ENCODE peak calls at places on chromosomes 2 and 18, in four cellular contexts. N, H, G and U are unnamed samples.

GRCh38 chr2:240586919-240587800 is 626 bp downstream of the CAPN10 start:
- DNase-seq in N (peak), H (no peak), G (peak), U (peak)

GRCh38 chr2:71064110-71064611 is 4.3 kb upstream of the NAGK start:
- DNase-seq in N (no peak), H (no peak), G (no peak), U (no peak)

GRCh38 chr2:173400760-173401159 is 46.1 kb downstream of the CDCA7 start:
- DNase-seq in N (peak), H (no peak), G (no peak), U (no peak)

GRCh38 chr2:191557841-191558240 is 120.1 kb upstream of the NABP1 start:
- DNase-seq in N (peak), H (no peak), G (no peak), U (no peak)

GRCh38 chr2:176088048-176088936 is 4.2 kb upstream of the HOXD13 start:
- DNase-seq in N (peak), H (peak), G (peak), U (peak)

GRCh38 chr2:43513216-43513615 is 82.6 kb downstream of the THADA start:
- DNase-seq in N (no peak), H (peak), G (no peak), U (no peak)

GRCh38 chr18:34352385-34353163 is 127.9 kb upstream of the NOL4 start:
- DNase-seq in N (no peak), H (no peak), G (no peak), U (no peak)

GRCh38 chr2:172507199-172507598 is 48.7 kb upstream of the PDK1 start:
- DNase-seq in N (no peak), H (no peak), G (no peak), U (no peak)

GRCh38 chr2:239177908-239178307 is 222.9 kb downstream of the HDAC4 start:
- DNase-seq in N (no peak), H (no peak), G (no peak), U (peak)

GRCh38 chr2:66301073-66301766 is 133.7 kb upstream of the MEIS1 start:
- DNase-seq in N (no peak), H (peak), G (no peak), U (no peak)

GRCh38 chr2:129797489-129798300 is 181.8 kb upstream of the RAB6C start:
- DNase-seq in N (no peak), H (no peak), G (peak), U (no peak)

GRCh38 chr2:133389569-133389968 is 178.7 kb downstream of the NCKAP5 start:
- DNase-seq in N (no peak), H (no peak), G (no peak), U (no peak)

GRCh38 chr2:171248205-171248662 is 87.5 kb upstream of the TLK1 start:
- DNase-seq in N (no peak), H (no peak), G (no peak), U (no peak)

GRCh38 chr2:237152361-237152760 is 66.7 kb downstream of the COPS8 start:
- DNase-seq in N (no peak), H (no peak), G (no peak), U (no peak)

GRCh38 chr2:218260742-218261423 is at the start of gene GPBAR1:
- DNase-seq in N (no peak), H (no peak), G (no peak), U (peak)

GRCh38 chr2:64837116-64837704 is 152.0 kb upstream of the SLC1A4 start:
- DNase-seq in N (no peak), H (peak), G (no peak), U (no peak)

GRCh38 chr2:43100883-43101662 is 125.3 kb downstream of the ZFP36L2 start:
- DNase-seq in N (no peak), H (peak), G (no peak), U (peak)

GRCh38 chr18:8705280-8705940 is at the start of gene MTCL1:
- DNase-seq in N (peak), H (no peak), G (no peak), U (peak)

GRCh38 chr2:6645672-6646071 is 220.0 kb downstream of the CMPK2 start:
- DNase-seq in N (no peak), H (no peak), G (no peak), U (no peak)

GRCh38 chr2:171963198-171963597 is 36.6 kb upstream of the METAP1D start:
- DNase-seq in N (no peak), H (no peak), G (no peak), U (no peak)

GRCh38 chr2:198127627-198128026 is 323.2 kb downstream of the PLCL1 start:
- DNase-seq in N (peak), H (peak), G (peak), U (no peak)

GRCh38 chr18:26941608-26942007 is 76.1 kb upstream of the AQP4 start:
- DNase-seq in N (no peak), H (no peak), G (no peak), U (peak)

GRCh38 chr2:112607680-112608438 is 23.4 kb downstream of the CHCHD5 start:
- DNase-seq in N (no peak), H (no peak), G (no peak), U (no peak)

GRCh38 chr2:10541081-10541480 is 93.0 kb upstream of the ODC1 start:
- DNase-seq in N (no peak), H (no peak), G (no peak), U (no peak)

GRCh38 chr2:10535703-10536102 is 87.6 kb upstream of the ODC1 start:
- DNase-seq in N (no peak), H (no peak), G (no peak), U (peak)

GRCh38 chr2:10536569-10537133 is 88.5 kb upstream of the ODC1 start:
- DNase-seq in N (no peak), H (no peak), G (no peak), U (peak)

GRCh38 chr2:10537522-10538195 is 89.5 kb upstream of the ODC1 start:
- DNase-seq in N (no peak), H (no peak), G (no peak), U (peak)

DNA sequence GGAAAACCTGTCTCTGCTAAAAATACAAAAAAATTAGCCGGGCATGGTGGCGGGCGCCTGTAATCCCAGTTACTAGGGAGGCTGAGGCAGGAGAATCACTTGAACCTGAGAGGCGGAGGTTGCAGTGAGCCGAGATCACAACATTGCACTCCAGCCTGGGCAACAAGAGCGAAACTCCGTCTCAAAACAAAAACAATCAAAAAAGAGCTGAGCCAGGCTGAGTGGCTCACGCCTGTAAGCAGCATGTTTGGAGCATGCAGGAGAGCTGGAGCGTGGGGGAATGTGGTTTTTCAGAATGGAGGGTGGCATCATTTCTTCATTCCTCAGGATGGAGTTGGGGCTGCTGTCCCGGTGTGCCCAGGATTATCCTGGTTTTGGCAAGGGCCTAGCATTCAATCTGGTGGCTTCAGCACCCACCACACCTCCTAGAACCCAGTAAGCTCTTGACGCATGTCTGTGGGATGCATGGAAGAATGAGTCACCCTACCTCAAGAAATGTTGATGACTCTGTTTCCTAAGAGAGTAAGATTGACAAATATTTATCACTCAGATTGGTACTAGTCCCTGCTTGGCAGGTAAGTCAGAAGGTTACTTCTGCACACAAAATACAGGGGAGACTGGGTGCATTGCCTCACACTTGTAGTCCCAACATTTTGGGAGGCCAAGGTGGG is 90.2 kb upstream of the ODC1 start:
- DNase-seq in N (no peak), H (peak), G (no peak), U (peak)
- H3K9ac ChIP-seq in N (no peak), H (no peak), G (no peak), U (no peak)

GRCh38 chr2:3449106-3449505 is 69.6 kb downstream of the TRAPPC12 start:
- DNase-seq in N (no peak), H (no peak), G (no peak), U (no peak)

GRCh38 chr2:3451926-3452671 is 67.2 kb downstream of the ADI1 start:
- DNase-seq in N (no peak), H (no peak), G (no peak), U (no peak)

GRCh38 chr2:3447789-3448317 is 68.4 kb downstream of the TRAPPC12 start:
- DNase-seq in N (no peak), H (no peak), G (no peak), U (no peak)

GRCh38 chr2:3450385-3451031 is 68.8 kb downstream of the ADI1 start:
- DNase-seq in N (no peak), H (no peak), G (no peak), U (no peak)

DNA sequence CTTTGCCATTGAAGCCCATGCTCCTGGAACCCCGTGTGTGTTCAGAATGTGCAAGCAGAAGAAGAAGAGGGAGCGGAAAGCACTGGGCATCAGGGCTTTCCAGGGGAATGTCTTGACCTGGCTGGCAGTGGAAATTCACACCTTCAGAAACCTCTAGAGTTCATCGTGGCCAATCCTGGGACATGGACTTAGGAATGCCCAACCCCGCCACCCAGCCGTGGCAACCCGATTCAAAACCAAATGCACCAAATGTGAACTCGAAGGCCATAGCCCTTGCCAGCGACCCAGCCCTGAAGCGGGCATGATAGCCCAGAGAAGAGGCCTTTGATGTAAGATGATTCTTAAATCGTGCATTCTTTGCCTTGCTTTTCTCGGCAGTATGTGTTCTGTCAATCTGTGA is 69.4 kb downstream of the ADI1 start:
- DNase-seq in N (no peak), H (no peak), G (no peak), U (no peak)
- H3K27ac ChIP-seq in N (no peak), H (no peak), G (no peak), U (no peak)

DNA sequence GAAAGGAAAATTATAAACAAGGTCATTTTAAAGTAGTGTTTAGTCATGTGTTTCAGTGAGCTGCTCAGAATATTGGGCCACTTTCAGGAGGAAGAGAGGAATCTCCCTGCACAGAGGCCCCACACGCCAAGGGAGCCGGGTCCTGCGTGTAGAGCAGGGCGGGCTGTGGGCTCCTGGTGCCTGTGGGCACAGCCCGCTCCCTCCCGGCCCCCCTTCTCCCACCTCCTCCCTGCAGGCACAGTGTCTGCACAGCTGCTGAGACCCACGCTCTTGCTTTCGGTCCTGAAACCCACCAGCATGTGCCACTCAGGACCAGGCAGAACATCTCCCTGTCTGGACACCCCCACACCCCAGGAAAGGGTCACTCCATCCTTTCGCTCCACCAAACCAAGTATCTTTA is 167.6 kb upstream of the SALL3 start:
- DNase-seq in N (no peak), H (no peak), G (no peak), U (no peak)
- H3K9ac ChIP-seq in N (no peak), H (no peak), G (no peak), U (no peak)

GRCh38 chr2:136173126-136173525 is 55.2 kb upstream of the CXCR4 start:
- DNase-seq in N (no peak), H (no peak), G (no peak), U (no peak)
- H3K27ac ChIP-seq in N (no peak), H (no peak), G (no peak), U (no peak)